ENCODE peak calls at places on chromosomes 7 and 10, in six cellular contexts. One of them, this sample, is unnamed.

GRCh38 chr10:63133787-63134557 is 844 bp downstream of the NRBF2 start:
- DNase-seq in PC-3: peak
- DNase-seq in mesenchymal stem cell: peak
- DNase-seq in activated CD8-positive, alpha-beta memory T cell treated with anti-CD3 and anti-CD28 coated beads for 4 hours: no peak
- DNase-seq in lower lobe of right lung: no peak
- DNase-seq in NCI-H748 treated with DMSO at 0.1 percent for 48 hours: no peak
- DNase-seq in this sample: no peak

GRCh38 chr7:108561047-108561619 is 8.4 kb downstream of the THAP5 start:
- DNase-seq in PC-3: no peak
- DNase-seq in lower lobe of right lung: no peak
- DNase-seq in NCI-H748 treated with DMSO at 0.1 percent for 48 hours: no peak
- DNase-seq in mesenchymal stem cell: peak
- DNase-seq in activated CD8-positive, alpha-beta memory T cell treated with anti-CD3 and anti-CD28 coated beads for 4 hours: no peak
- DNase-seq in this sample: no peak

GRCh38 chr10:71077796-71078453 is 134.4 kb upstream of the UNC5B start:
- DNase-seq in lower lobe of right lung: no peak
- DNase-seq in mesenchymal stem cell: no peak
- DNase-seq in NCI-H748 treated with DMSO at 0.1 percent for 48 hours: no peak
- DNase-seq in PC-3: no peak
- DNase-seq in activated CD8-positive, alpha-beta memory T cell treated with anti-CD3 and anti-CD28 coated beads for 4 hours: no peak
- DNase-seq in this sample: no peak

GRCh38 chr7:121519548-121520521 is 123.7 kb upstream of the FAM3C start:
- DNase-seq in activated CD8-positive, alpha-beta memory T cell treated with anti-CD3 and anti-CD28 coated beads for 4 hours: no peak
- DNase-seq in mesenchymal stem cell: peak
- DNase-seq in lower lobe of right lung: no peak
- DNase-seq in NCI-H748 treated with DMSO at 0.1 percent for 48 hours: no peak
- DNase-seq in PC-3: no peak
- DNase-seq in this sample: no peak

GRCh38 chr10:99532687-99533495 is at the start of gene NKX2-3:
- DNase-seq in mesenchymal stem cell: peak
- DNase-seq in activated CD8-positive, alpha-beta memory T cell treated with anti-CD3 and anti-CD28 coated beads for 4 hours: no peak
- DNase-seq in lower lobe of right lung: peak
- DNase-seq in PC-3: peak
- DNase-seq in NCI-H748 treated with DMSO at 0.1 percent for 48 hours: peak
- DNase-seq in this sample: peak

GRCh38 chr7:129943352-129943751 is 9.4 kb downstream of the UBE2H start:
- DNase-seq in PC-3: no peak
- DNase-seq in activated CD8-positive, alpha-beta memory T cell treated with anti-CD3 and anti-CD28 coated beads for 4 hours: no peak
- DNase-seq in lower lobe of right lung: no peak
- DNase-seq in NCI-H748 treated with DMSO at 0.1 percent for 48 hours: no peak
- DNase-seq in mesenchymal stem cell: no peak
- DNase-seq in this sample: no peak

GRCh38 chr7:13991791-13992620 is 2.5 kb upstream of the ETV1 start:
- DNase-seq in NCI-H748 treated with DMSO at 0.1 percent for 48 hours: no peak
- DNase-seq in mesenchymal stem cell: no peak
- DNase-seq in PC-3: no peak
- DNase-seq in activated CD8-positive, alpha-beta memory T cell treated with anti-CD3 and anti-CD28 coated beads for 4 hours: no peak
- DNase-seq in lower lobe of right lung: no peak
- DNase-seq in this sample: no peak

GRCh38 chr10:90945496-90946070 is 24.7 kb upstream of the ANKRD1 start:
- DNase-seq in lower lobe of right lung: no peak
- DNase-seq in NCI-H748 treated with DMSO at 0.1 percent for 48 hours: no peak
- DNase-seq in PC-3: no peak
- DNase-seq in mesenchymal stem cell: no peak
- DNase-seq in activated CD8-positive, alpha-beta memory T cell treated with anti-CD3 and anti-CD28 coated beads for 4 hours: no peak
- DNase-seq in this sample: no peak

GRCh38 chr10:1529806-1530413 is 207.4 kb downstream of the ADARB2 start:
- DNase-seq in lower lobe of right lung: no peak
- DNase-seq in NCI-H748 treated with DMSO at 0.1 percent for 48 hours: no peak
- DNase-seq in mesenchymal stem cell: no peak
- DNase-seq in PC-3: no peak
- DNase-seq in activated CD8-positive, alpha-beta memory T cell treated with anti-CD3 and anti-CD28 coated beads for 4 hours: no peak
- DNase-seq in this sample: no peak

GRCh38 chr10:126387931-126388911 is at the start of gene ADAM12:
- DNase-seq in lower lobe of right lung: no peak
- DNase-seq in NCI-H748 treated with DMSO at 0.1 percent for 48 hours: no peak
- DNase-seq in activated CD8-positive, alpha-beta memory T cell treated with anti-CD3 and anti-CD28 coated beads for 4 hours: no peak
- DNase-seq in mesenchymal stem cell: peak
- DNase-seq in PC-3: peak
- DNase-seq in this sample: no peak

GRCh38 chr10:33193867-33194521 is 140.5 kb downstream of the NRP1 start:
- DNase-seq in mesenchymal stem cell: peak
- DNase-seq in PC-3: peak
- DNase-seq in NCI-H748 treated with DMSO at 0.1 percent for 48 hours: no peak
- DNase-seq in activated CD8-positive, alpha-beta memory T cell treated with anti-CD3 and anti-CD28 coated beads for 4 hours: no peak
- DNase-seq in lower lobe of right lung: no peak
- DNase-seq in this sample: no peak

GRCh38 chr10:58239561-58240169 is 28.0 kb downstream of the IPMK start:
- DNase-seq in activated CD8-positive, alpha-beta memory T cell treated with anti-CD3 and anti-CD28 coated beads for 4 hours: no peak
- DNase-seq in NCI-H748 treated with DMSO at 0.1 percent for 48 hours: no peak
- DNase-seq in mesenchymal stem cell: no peak
- DNase-seq in lower lobe of right lung: no peak
- DNase-seq in PC-3: peak
- DNase-seq in this sample: no peak

GRCh38 chr7:131556055-131556911 is at the start of gene PODXL:
- DNase-seq in PC-3: peak
- DNase-seq in mesenchymal stem cell: peak
- DNase-seq in lower lobe of right lung: peak
- DNase-seq in NCI-H748 treated with DMSO at 0.1 percent for 48 hours: peak
- DNase-seq in activated CD8-positive, alpha-beta memory T cell treated with anti-CD3 and anti-CD28 coated beads for 4 hours: no peak
- DNase-seq in this sample: peak

GRCh38 chr7:117564080-117564479 is 84.3 kb downstream of the CFTR start:
- DNase-seq in activated CD8-positive, alpha-beta memory T cell treated with anti-CD3 and anti-CD28 coated beads for 4 hours: no peak
- DNase-seq in mesenchymal stem cell: peak
- DNase-seq in PC-3: no peak
- DNase-seq in lower lobe of right lung: no peak
- DNase-seq in NCI-H748 treated with DMSO at 0.1 percent for 48 hours: no peak
- DNase-seq in this sample: no peak

GRCh38 chr10:86759073-86759672 is 2.8 kb downstream of the BMPR1A start:
- DNase-seq in lower lobe of right lung: no peak
- DNase-seq in NCI-H748 treated with DMSO at 0.1 percent for 48 hours: no peak
- DNase-seq in PC-3: no peak
- DNase-seq in activated CD8-positive, alpha-beta memory T cell treated with anti-CD3 and anti-CD28 coated beads for 4 hours: no peak
- DNase-seq in mesenchymal stem cell: peak
- DNase-seq in this sample: no peak

GRCh38 chr10:36018996-36019395 is 376.9 kb upstream of the FZD8 start:
- DNase-seq in mesenchymal stem cell: no peak
- DNase-seq in lower lobe of right lung: no peak
- DNase-seq in NCI-H748 treated with DMSO at 0.1 percent for 48 hours: no peak
- DNase-seq in activated CD8-positive, alpha-beta memory T cell treated with anti-CD3 and anti-CD28 coated beads for 4 hours: no peak
- DNase-seq in PC-3: no peak
- DNase-seq in this sample: no peak

GRCh38 chr7:136309407-136309806 is 332.2 kb upstream of the MTPN start:
- DNase-seq in mesenchymal stem cell: no peak
- DNase-seq in PC-3: no peak
- DNase-seq in NCI-H748 treated with DMSO at 0.1 percent for 48 hours: no peak
- DNase-seq in lower lobe of right lung: no peak
- DNase-seq in activated CD8-positive, alpha-beta memory T cell treated with anti-CD3 and anti-CD28 coated beads for 4 hours: no peak
- DNase-seq in this sample: no peak

GRCh38 chr10:132393695-132394181 is 3.3 kb upstream of the PWWP2B start:
- DNase-seq in activated CD8-positive, alpha-beta memory T cell treated with anti-CD3 and anti-CD28 coated beads for 4 hours: no peak
- DNase-seq in lower lobe of right lung: peak
- DNase-seq in PC-3: no peak
- DNase-seq in NCI-H748 treated with DMSO at 0.1 percent for 48 hours: no peak
- DNase-seq in mesenchymal stem cell: no peak
- DNase-seq in this sample: no peak

GRCh38 chr7:44595934-44596635 is 10.3 kb upstream of the OGDH start:
- DNase-seq in NCI-H748 treated with DMSO at 0.1 percent for 48 hours: no peak
- DNase-seq in mesenchymal stem cell: peak
- DNase-seq in activated CD8-positive, alpha-beta memory T cell treated with anti-CD3 and anti-CD28 coated beads for 4 hours: no peak
- DNase-seq in lower lobe of right lung: no peak
- DNase-seq in PC-3: no peak
- DNase-seq in this sample: no peak

GRCh38 chr10:70753841-70754621 is 31.1 kb downstream of the TBATA start:
- DNase-seq in lower lobe of right lung: no peak
- DNase-seq in PC-3: no peak
- DNase-seq in activated CD8-positive, alpha-beta memory T cell treated with anti-CD3 and anti-CD28 coated beads for 4 hours: no peak
- DNase-seq in mesenchymal stem cell: peak
- DNase-seq in NCI-H748 treated with DMSO at 0.1 percent for 48 hours: no peak
- DNase-seq in this sample: no peak